ENCODE peak calls at places on chromosomes 13 and 19, in seven cellular contexts. Q, I, H, B, C, D and S are unnamed samples.

GRCh38 chr19:41420101-41420880 is 6.9 kb downstream of the B3GNT8 start:
- DNase-seq in Q (no peak), I (no peak), H (no peak), B (no peak), C (no peak), D (no peak), S (no peak)

GRCh38 chr13:40609972-40610726 is 56.3 kb downstream of the FOXO1 start:
- DNase-seq in Q (no peak), I (peak; percentile 67), H (no peak), B (no peak), C (no peak), D (no peak), S (no peak)

GRCh38 chr13:33722216-33722900 is 95.6 kb upstream of the RFC3 start:
- DNase-seq in Q (no peak), I (no peak), H (no peak), B (no peak), C (peak; percentile 34), D (no peak), S (no peak)

GRCh38 chr13:50685491-50685890 is 158.0 kb downstream of the DLEU7 start:
- DNase-seq in Q (no peak), I (peak; percentile 64), H (no peak), B (no peak), C (peak; percentile 21), D (no peak), S (peak; percentile 86)

GRCh38 chr13:76677047-76677446 is 209.2 kb downstream of the KCTD12 start:
- DNase-seq in Q (no peak), I (no peak), H (no peak), B (no peak), C (peak; percentile 85), D (no peak), S (no peak)

GRCh38 chr13:47555235-47555634 is 445.8 kb downstream of the SUCLA2 start:
- DNase-seq in Q (no peak), I (no peak), H (no peak), B (no peak), C (peak; percentile 6), D (no peak), S (no peak)

GRCh38 chr19:13079542-13079986 is 23.1 kb downstream of the LYL1 start:
- DNase-seq in Q (no peak), I (no peak), H (no peak), B (no peak), C (peak; percentile 80), D (no peak), S (no peak)

GRCh38 chr13:45167611-45168554 is 33.0 kb downstream of the KCTD4 start:
- DNase-seq in Q (no peak), I (no peak), H (no peak), B (peak; percentile 63), C (no peak), D (peak; percentile 84), S (no peak)

GRCh38 chr19:35793381-35794165 is 18.2 kb downstream of the ARHGAP33 start:
- DNase-seq in Q (no peak), I (no peak), H (no peak), B (peak; percentile 42), C (no peak), D (no peak), S (no peak)

GRCh38 chr13:93861818-93862217 is 617.7 kb downstream of the DCT start:
- DNase-seq in Q (no peak), I (no peak), H (no peak), B (peak; percentile 28), C (peak; percentile 71), D (no peak), S (peak; percentile 63)

GRCh38 chr13:71374471-71375041 is 492.4 kb downstream of the DACH1 start:
- DNase-seq in Q (no peak), I (no peak), H (no peak), B (no peak), C (peak; percentile 12), D (no peak), S (no peak)

GRCh38 chr19:16876904-16877361 is 11.9 kb upstream of the F2RL3 start:
- DNase-seq in Q (no peak), I (no peak), H (no peak), B (no peak), C (no peak), D (peak; percentile 34), S (no peak)

GRCh38 chr13:111270765-111271164 is 49.7 kb upstream of the TEX29 start:
- DNase-seq in Q (no peak), I (no peak), H (no peak), B (no peak), C (peak; percentile 52), D (no peak), S (no peak)

GRCh38 chr19:20423381-20424207 is 142.0 kb downstream of the ZNF737 start:
- DNase-seq in Q (peak; percentile 33), I (no peak), H (peak; percentile 22), B (no peak), C (peak; percentile 78), D (peak; percentile 68), S (peak; percentile 84)

GRCh38 chr13:29581666-29582065 is 13.8 kb downstream of the SLC7A1 start:
- DNase-seq in Q (no peak), I (no peak), H (no peak), B (no peak), C (no peak), D (no peak), S (no peak)

GRCh38 chr19:53927745-53928144 is 18.7 kb downstream of the CACNG7 start:
- DNase-seq in Q (no peak), I (peak; percentile 15), H (no peak), B (peak; percentile 61), C (peak; percentile 62), D (no peak), S (no peak)

GRCh38 chr19:45547965-45548609 is 36.5 kb downstream of the OPA3 start:
- DNase-seq in Q (no peak), I (no peak), H (no peak), B (peak; percentile 93), C (peak; percentile 41), D (no peak), S (no peak)

GRCh38 chr13:24459234-24459633 is 53.3 kb downstream of the PARP4 start:
- DNase-seq in Q (no peak), I (no peak), H (no peak), B (no peak), C (peak; percentile 93), D (no peak), S (no peak)